ENCODE peak calls at places on chromosome 9, in ten cellular contexts. I is astrocyte, J is fibroblast of lung, D is hepatocyte, M is PC-3, V is mammary epithelial cell, F is H1, B is GM23248, R is neural progenitor cell, G is HepG2. X is an unnamed sample.

GRCh38 chr9:129990269-129991005 is 52.6 kb downstream of the FNBP1 start:
- DNase-seq in I (no peak), J (no peak), D (no peak), M (no peak), V (no peak), F (no peak), B (peak), R (no peak), G (no peak), X (no peak)

GRCh38 chr9:116705531-116705930 is 18.4 kb downstream of the TRIM32 start:
- DNase-seq in I (no peak), J (no peak), D (no peak), M (no peak), V (no peak), F (no peak), B (no peak), R (no peak), G (no peak), X (no peak)

GRCh38 chr9:5917273-5917672 is 26.6 kb downstream of the MLANA start:
- DNase-seq in I (no peak), J (no peak), D (no peak), M (no peak), V (no peak), F (no peak), B (no peak), R (no peak), G (no peak), X (no peak)

GRCh38 chr9:120443489-120443888 is 136.5 kb downstream of the CDK5RAP2 start:
- DNase-seq in I (peak), J (peak), D (no peak), M (no peak), V (no peak), F (no peak), B (peak), R (no peak), G (no peak), X (no peak)

GRCh38 chr9:137972988-137973470 is 95.4 kb downstream of the CACNA1B start:
- DNase-seq in I (no peak), J (no peak), D (peak), M (no peak), V (no peak), F (no peak), B (no peak), R (no peak), G (no peak), X (no peak)

GRCh38 chr9:20526500-20527319 is 95.6 kb downstream of the MLLT3 start:
- DNase-seq in I (peak), J (peak), D (no peak), M (no peak), V (no peak), F (no peak), B (peak), R (no peak), G (peak), X (peak)

GRCh38 chr9:4704129-4704528 is 24.8 kb downstream of the CDC37L1 start:
- DNase-seq in I (no peak), J (peak), D (no peak), M (peak), V (peak), F (no peak), B (peak), R (no peak), G (no peak), X (no peak)

GRCh38 chr9:21554813-21555212 is 72.7 kb upstream of the IFNE start:
- DNase-seq in I (no peak), J (no peak), D (no peak), M (no peak), V (no peak), F (no peak), B (no peak), R (no peak), G (no peak), X (no peak)

GRCh38 chr9:115167175-115167574 is 49.2 kb upstream of the TNC start:
- DNase-seq in I (peak), J (peak), D (no peak), M (peak), V (peak), F (no peak), B (peak), R (no peak), G (no peak), X (peak)

GRCh38 chr9:70534471-70534870 is 120.0 kb upstream of the KLF9 start:
- DNase-seq in I (peak), J (peak), D (no peak), M (no peak), V (no peak), F (no peak), B (no peak), R (no peak), G (no peak), X (peak)

GRCh38 chr9:134949681-134950403 is 32.1 kb upstream of the FCN1 start:
- DNase-seq in I (no peak), J (no peak), D (no peak), M (no peak), V (no peak), F (no peak), B (no peak), R (no peak), G (no peak), X (no peak)

GRCh38 chr9:34454571-34455065 is 3.8 kb downstream of the FAM219A start:
- DNase-seq in I (peak), J (peak), D (no peak), M (peak), V (peak), F (no peak), B (peak), R (no peak), G (no peak), X (peak)

GRCh38 chr9:86324308-86324707 is 29.9 kb downstream of the TUT7 start:
- DNase-seq in I (peak), J (peak), D (no peak), M (no peak), V (no peak), F (no peak), B (peak), R (no peak), G (no peak), X (no peak)

GRCh38 chr9:126609191-126609590 is 4.5 kb upstream of the LMX1B start:
- DNase-seq in I (no peak), J (no peak), D (no peak), M (no peak), V (no peak), F (no peak), B (no peak), R (no peak), G (no peak), X (no peak)

GRCh38 chr9:69155341-69156030 is 18.6 kb upstream of the TJP2 start:
- DNase-seq in I (no peak), J (no peak), D (no peak), M (peak), V (peak), F (no peak), B (no peak), R (no peak), G (no peak), X (no peak)

GRCh38 chr9:91037511-91038482 is 236.2 kb downstream of the SYK start:
- DNase-seq in I (peak), J (peak), D (peak), M (peak), V (peak), F (no peak), B (peak), R (no peak), G (peak), X (peak)

GRCh38 chr9:106693546-106693945 is 169.4 kb upstream of the ZNF462 start:
- DNase-seq in I (no peak), J (no peak), D (no peak), M (no peak), V (no peak), F (no peak), B (no peak), R (no peak), G (no peak), X (no peak)

GRCh38 chr9:121285835-121286687 is 18.1 kb downstream of the GSN start:
- DNase-seq in I (peak), J (peak), D (peak), M (no peak), V (peak), F (no peak), B (peak), R (peak), G (no peak), X (peak)

GRCh38 chr9:91119147-91119546 is 242.6 kb downstream of the AUH start:
- DNase-seq in I (peak), J (peak), D (no peak), M (peak), V (peak), F (no peak), B (peak), R (no peak), G (no peak), X (no peak)

GRCh38 chr9:132486706-132487350 is 76.8 kb downstream of the CFAP77 start:
- DNase-seq in I (no peak), J (no peak), D (no peak), M (no peak), V (no peak), F (no peak), B (no peak), R (no peak), G (no peak), X (no peak)

GRCh38 chr9:82939451-82939850 is 123.5 kb downstream of the RASEF start:
- DNase-seq in I (no peak), J (peak), D (no peak), M (peak), V (peak), F (no peak), B (no peak), R (no peak), G (no peak), X (peak)

GRCh38 chr9:36839131-36839885 is 194.8 kb downstream of the PAX5 start:
- DNase-seq in I (no peak), J (no peak), D (no peak), M (no peak), V (no peak), F (no peak), B (no peak), R (no peak), G (no peak), X (no peak)

GRCh38 chr9:126532019-126532462 is 81.7 kb upstream of the LMX1B start:
- DNase-seq in I (no peak), J (no peak), D (no peak), M (no peak), V (no peak), F (no peak), B (no peak), R (no peak), G (no peak), X (no peak)

DNA sequence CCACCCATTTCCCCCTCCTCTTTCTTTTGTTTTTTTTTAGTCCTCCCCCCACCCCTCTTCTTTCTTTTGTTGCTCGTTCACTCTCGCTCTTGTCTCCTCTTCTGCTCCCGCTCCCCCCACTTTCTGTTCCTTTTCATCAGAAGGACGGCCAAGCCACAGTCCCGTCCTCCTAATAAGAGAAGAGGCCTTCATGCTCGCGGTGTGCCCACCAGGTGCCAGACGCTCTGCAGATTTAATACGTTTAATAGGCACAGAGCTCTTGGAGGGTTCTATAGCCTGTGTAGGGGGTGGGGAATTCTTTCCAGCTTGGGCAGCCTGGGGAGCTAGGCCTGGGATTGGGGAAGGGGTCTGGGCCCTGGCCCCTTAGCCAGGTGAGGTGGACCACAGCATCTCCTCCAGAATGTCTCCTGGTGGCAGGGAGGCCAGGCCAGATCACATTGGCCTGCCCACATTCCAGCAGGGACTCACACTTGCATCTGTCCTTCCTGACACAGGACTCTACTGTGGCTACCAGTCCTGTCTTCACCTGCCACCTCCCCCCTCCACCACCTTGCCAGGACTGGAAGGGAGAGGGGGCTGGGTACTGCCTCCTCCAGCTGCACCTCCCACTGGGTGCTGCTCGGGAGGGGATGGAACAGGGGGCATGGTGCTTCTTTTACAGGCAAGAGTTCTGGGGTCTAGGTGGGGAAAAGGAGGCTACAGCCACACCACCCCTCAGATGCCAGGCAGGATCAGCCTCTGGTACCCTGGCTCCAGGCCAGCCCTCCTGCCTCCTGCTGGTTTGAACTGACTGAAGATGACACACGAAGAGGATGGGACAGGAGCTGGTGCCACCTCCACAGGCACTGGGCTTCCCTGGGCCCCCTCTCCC is 6.1 kb upstream of the BARX1 start:
- DNase-seq in I (no peak), J (no peak), D (no peak), M (no peak), V (no peak), F (no peak), B (no peak), R (no peak), G (no peak), X (no peak)
- TF ChIP-seq EZH2 in I (no peak), J (no peak), D (peak), M (no peak), V (no peak), F (peak), B (no peak), R (no peak), G (no peak), X (no peak)

GRCh38 chr9:136120119-136120393 is 1.4 kb upstream of the TMEM250 start:
- DNase-seq in I (no peak), J (no peak), D (no peak), M (no peak), V (no peak), F (no peak), B (no peak), R (no peak), G (no peak), X (no peak)
- H3K4me3 ChIP-seq in I (no peak), J (peak), D (peak), M (peak), V (no peak), F (peak), B (peak), R (no peak), G (peak), X (peak)

DNA sequence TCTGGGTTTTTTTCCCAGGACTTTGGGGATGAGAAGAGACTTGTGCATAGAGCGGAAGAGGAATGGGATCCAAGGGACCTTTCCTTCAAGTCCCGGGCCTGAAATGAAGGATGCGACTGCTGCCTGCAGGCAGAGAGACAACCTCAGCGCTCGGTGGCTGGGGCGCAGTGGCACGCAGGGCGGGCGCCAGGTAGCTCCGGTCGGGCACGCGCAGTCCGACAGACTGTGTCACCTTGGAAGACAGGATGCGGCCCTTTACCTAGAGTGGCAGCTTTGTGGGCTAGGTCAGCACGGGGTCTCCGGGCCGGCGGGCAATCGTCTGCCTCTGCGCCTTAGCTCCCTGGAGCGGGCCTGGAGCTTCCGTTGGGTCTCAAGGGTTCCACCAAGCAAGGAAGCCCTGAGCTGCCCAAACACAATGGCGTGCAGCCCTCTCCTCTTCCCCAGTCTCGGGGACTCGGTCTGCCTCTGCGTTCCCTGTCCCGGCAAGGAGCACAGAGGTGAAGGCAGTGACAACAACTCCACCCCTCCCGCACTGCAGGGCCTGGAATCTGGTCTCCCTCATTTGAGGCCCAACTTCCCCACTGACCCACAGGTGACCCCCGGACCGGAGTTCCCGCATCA is 6.0 kb downstream of the BARX1 start:
- DNase-seq in I (no peak), J (no peak), D (no peak), M (no peak), V (no peak), F (no peak), B (no peak), R (peak), G (no peak), X (no peak)
- TF ChIP-seq EZH2 in I (peak), J (peak), D (peak), M (no peak), V (peak), F (peak), B (no peak), R (peak), G (no peak), X (no peak)

GRCh38 chr9:128916204-128916603 is 4.6 kb upstream of the PHYHD1 start:
- DNase-seq in I (no peak), J (no peak), D (no peak), M (peak), V (no peak), F (no peak), B (peak), R (no peak), G (no peak), X (no peak)
- H3K4me3 ChIP-seq in I (no peak), J (no peak), D (no peak), M (no peak), V (no peak), F (no peak), B (no peak), R (no peak), G (no peak), X (no peak)

DNA sequence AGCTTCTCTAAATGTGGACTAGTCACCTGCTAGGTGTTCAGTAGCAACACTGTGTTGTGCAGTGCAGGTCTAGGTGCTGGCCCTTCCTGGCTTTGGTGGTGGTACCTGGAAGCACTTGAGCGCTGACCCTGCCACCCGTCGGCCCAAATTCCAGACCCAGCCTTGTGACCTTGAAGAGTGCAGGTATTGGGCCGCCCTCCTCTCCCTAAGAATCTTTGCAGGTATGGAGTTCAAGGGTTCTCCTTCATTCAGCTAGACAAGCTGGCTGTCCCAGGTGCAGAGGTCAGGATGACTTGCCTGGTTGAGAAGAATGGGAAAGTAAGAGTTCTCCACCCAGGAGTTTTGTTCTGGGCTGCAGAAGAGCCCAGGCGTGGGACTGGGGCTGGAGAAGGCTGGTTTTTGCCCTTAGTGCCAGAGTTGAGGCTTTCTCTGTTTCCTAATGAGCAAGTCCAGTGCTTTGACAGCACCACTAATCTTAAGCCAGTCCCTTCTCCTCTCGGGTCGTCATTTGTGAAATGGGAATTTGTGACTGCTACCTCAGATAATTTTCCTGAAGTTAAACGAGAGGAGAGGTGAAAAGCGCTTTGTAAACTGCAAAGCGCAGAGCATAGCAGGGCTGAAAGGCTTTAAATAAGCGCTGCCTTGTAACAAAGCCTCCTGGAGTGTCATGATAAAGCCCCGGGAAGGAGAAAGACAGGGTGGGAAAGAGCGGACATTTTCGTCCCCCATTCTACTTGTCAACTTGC is 4.0 kb downstream of the FOXE1 start:
- DNase-seq in I (no peak), J (no peak), D (no peak), M (no peak), V (no peak), F (no peak), B (no peak), R (peak), G (no peak), X (no peak)
- TF ChIP-seq EZH2 in I (no peak), J (peak), D (no peak), M (no peak), V (no peak), F (no peak), B (no peak), R (no peak), G (no peak), X (no peak)

GRCh38 chr9:15846611-15847010 is 293.8 kb downstream of the CCDC171 start:
- DNase-seq in I (no peak), J (no peak), D (no peak), M (no peak), V (no peak), F (no peak), B (no peak), R (peak), G (no peak), X (no peak)
- H3K4me3 ChIP-seq in I (no peak), J (no peak), D (no peak), M (no peak), V (no peak), F (no peak), B (no peak), R (no peak), G (no peak), X (no peak)